ENCODE peak calls at places on chromosomes 6 and 20, in nine cellular contexts. N is effector CD4-positive, alpha-beta T cell; J is stimulated activated CD8-positive, alpha-beta memory T cell treated with anti-CD3 and anti-CD28 coated beads, Interleukin-4, amount 100 ng/mL, for 4 hours; A is HS-5; E is RPMI7951; T is hepatocyte; V is Ammon's horn; S is pancreas; I is activated CD8-positive, alpha-beta memory T cell treated with anti-CD3 and anti-CD28 coated beads, Interleukin-2, amount 50 U/mL, for 4 hours. C is an unnamed sample.

GRCh38 chr6:38509713-38510112 is 130.0 kb downstream of the BTBD9 start:
- DNase-seq in N (no peak), J (no peak), A (no peak), E (peak; percentile 31), T (peak; percentile 17), V (no peak), S (no peak), I (no peak), C (no peak)

GRCh38 chr20:45306431-45306982 is at the start of gene RBPJL:
- DNase-seq in N (peak; percentile 38), J (no peak), A (no peak), E (no peak), T (no peak), V (no peak), S (peak; percentile 96), I (peak; percentile 55), C (no peak)

GRCh38 chr6:33172307-33173227 is 19.7 kb downstream of the COL11A2 start:
- DNase-seq in N (no peak), J (no peak), A (no peak), E (peak; percentile 32), T (peak; percentile 56), V (no peak), S (no peak), I (no peak), C (no peak)

GRCh38 chr6:79841577-79842381 is 105.6 kb downstream of the ELOVL4 start:
- DNase-seq in N (no peak), J (no peak), A (no peak), E (no peak), T (no peak), V (no peak), S (no peak), I (no peak), C (no peak)

GRCh38 chr6:136153976-136154375 is 96.1 kb downstream of the MTFR2 start:
- DNase-seq in N (no peak), J (no peak), A (no peak), E (no peak), T (no peak), V (no peak), S (no peak), I (no peak), C (no peak)

GRCh38 chr6:167122041-167122826 is 662 bp upstream of the CCR6 start:
- DNase-seq in N (no peak), J (no peak), A (no peak), E (no peak), T (no peak), V (no peak), S (no peak), I (no peak), C (no peak)

GRCh38 chr20:3797226-3797545 is 1.1 kb downstream of the CDC25B start:
- DNase-seq in N (no peak), J (no peak), A (no peak), E (no peak), T (no peak), V (no peak), S (no peak), I (no peak), C (no peak)

GRCh38 chr6:140174509-140174908 is 800.1 kb upstream of the CITED2 start:
- DNase-seq in N (no peak), J (no peak), A (peak; percentile 96), E (peak; percentile 99), T (no peak), V (no peak), S (no peak), I (no peak), C (no peak)

GRCh38 chr6:43334466-43335095 is 26.0 kb upstream of the CRIP3 start:
- DNase-seq in N (no peak), J (no peak), A (peak; percentile 25), E (peak; percentile 57), T (peak; percentile 67), V (no peak), S (no peak), I (no peak), C (peak; percentile 66)

C was measured in endothelial cell of umbilical vein.